ENCODE peak calls at places on chromosomes 4 and X, in six cellular contexts. U is right atrium auricular region; R is pancreas; I is A549; T is cardiac muscle cell; O is CD4-positive, alpha-beta T cell. E is an unnamed sample.

GRCh38 chr4:87026795-87027495 is 92.1 kb downstream of the AFF1 start:
- DNase-seq in U (no peak), O (no peak), T (no peak), I (no peak), R (no peak), E (no peak)

GRCh38 chr4:8004066-8004465 is 64.4 kb upstream of the AFAP1 start:
- DNase-seq in I (no peak), R (no peak), U (no peak), O (no peak), T (no peak), E (no peak)

GRCh38 chrX:109990582-109991276 is 12.2 kb upstream of the TMEM164 start:
- DNase-seq in I (no peak), T (no peak), O (no peak), R (no peak), U (no peak), E (no peak)

GRCh38 chr4:26936284-26937065 is 75.8 kb downstream of the STIM2 start:
- DNase-seq in O (no peak), I (peak; percentile 13), R (no peak), T (no peak), U (no peak), E (no peak)

GRCh38 chrX:135432881-135433521 is 11.3 kb downstream of the SMIM10L2A start:
- DNase-seq in R (no peak), O (no peak), U (no peak), I (no peak), T (no peak), E (no peak)

GRCh38 chr4:65917486-65917885 is 247.2 kb upstream of the EPHA5 start:
- DNase-seq in T (peak; percentile 58), U (no peak), I (no peak), O (no peak), R (no peak), E (no peak)

GRCh38 chrX:153867139-153867538 is 18.8 kb downstream of the L1CAM start:
- DNase-seq in R (no peak), T (no peak), O (no peak), I (no peak), U (no peak), E (no peak)

GRCh38 chrX:112931478-112931877 is 90.8 kb upstream of the AMOT start:
- DNase-seq in U (no peak), R (no peak), O (no peak), I (no peak), T (no peak), E (no peak)

GRCh38 chr4:73222466-73223257 is 35.9 kb downstream of the ANKRD17 start:
- DNase-seq in T (peak; percentile 96), U (no peak), I (peak; percentile 89), O (peak; percentile 23), R (peak; percentile 80), E (peak; percentile 72)

GRCh38 chr4:53019485-53020382 is 157.6 kb downstream of the RASL11B start:
- DNase-seq in T (peak; percentile 79), U (no peak), I (peak; percentile 63), R (no peak), O (no peak), E (no peak)

GRCh38 chrX:357693-358471 is 28.8 kb downstream of the PPP2R3B start:
- DNase-seq in U (no peak), T (peak; percentile 42), R (no peak), O (peak; percentile 41), I (peak; percentile 38), E (no peak)

GRCh38 chr4:177494791-177495190 is 52.6 kb upstream of the AGA start:
- DNase-seq in U (no peak), R (no peak), O (no peak), T (no peak), I (no peak), E (no peak)

GRCh38 chr4:28391877-28392276 is 1531.2 kb downstream of the STIM2 start:
- DNase-seq in R (no peak), T (no peak), O (no peak), U (no peak), I (no peak), E (no peak)

GRCh38 chr4:142846729-142847606 is 867 bp upstream of the INPP4B start:
- DNase-seq in T (peak; percentile 30), O (peak; percentile 70), I (peak; percentile 57), R (peak; percentile 52), U (no peak), E (peak; percentile 78)

GRCh38 chrX:87664381-87664780 is 146.8 kb downstream of the KLHL4 start:
- DNase-seq in R (no peak), T (peak; percentile 58), O (no peak), U (no peak), I (peak; percentile 35), E (no peak)

GRCh38 chrX:153507484-153508178 is 9.8 kb upstream of the ATP2B3 start:
- DNase-seq in U (peak; percentile 82), T (peak; percentile 78), R (peak; percentile 78), O (peak; percentile 81), I (peak; percentile 69), E (peak; percentile 80)

GRCh38 chr4:145719752-145720624 is 40.0 kb downstream of the C4orf51 start:
- DNase-seq in O (no peak), U (no peak), R (no peak), T (no peak), I (no peak), E (no peak)

GRCh38 chr4:71333960-71334951 is 4.6 kb upstream of the SLC4A4 start:
- DNase-seq in O (no peak), U (no peak), I (no peak), T (peak; percentile 9), R (peak; percentile 56), E (no peak)

GRCh38 chr4:113810906-113811305 is 49.4 kb upstream of the CAMK2D start:
- DNase-seq in R (no peak), U (no peak), O (no peak), T (peak; percentile 76), I (no peak), E (no peak)

GRCh38 chr4:150656882-150657281 is 74.9 kb downstream of the MAB21L2 start:
- DNase-seq in T (no peak), I (peak; percentile 12), O (no peak), R (no peak), U (no peak), E (no peak)

GRCh38 chrX:150844016-150844415 is 54.5 kb downstream of the CD99L2 start:
- DNase-seq in U (no peak), O (no peak), T (no peak), R (no peak), I (peak; percentile 29), E (no peak)

GRCh38 chrX:71053217-71053621 is 14.9 kb downstream of the SNX12 start:
- DNase-seq in U (no peak), O (no peak), I (no peak), T (peak; percentile 48), R (no peak), E (peak; percentile 19)

GRCh38 chr4:75800972-75801371 is 76.6 kb downstream of the USO1 start:
- DNase-seq in I (no peak), U (no peak), T (no peak), R (no peak), O (no peak), E (no peak)

GRCh38 chrX:110699109-110699508 is 96.5 kb downstream of the CHRDL1 start:
- DNase-seq in U (no peak), I (no peak), O (no peak), R (no peak), T (no peak), E (no peak)

GRCh38 chr4:7535619-7536018 is 100.9 kb upstream of the PSAPL1 start:
- DNase-seq in I (no peak), R (no peak), T (no peak), U (no peak), O (no peak), E (no peak)

GRCh38 chrX:67922950-67923349 is 379.1 kb downstream of the AR start:
- DNase-seq in U (no peak), T (no peak), O (no peak), R (no peak), I (no peak), E (no peak)

GRCh38 chrX:133922390-133922772 is 63.0 kb downstream of the GPC3 start:
- DNase-seq in U (no peak), R (no peak), O (no peak), T (no peak), I (no peak), E (no peak)

GRCh38 chrX:45070116-45071007 is 130.3 kb downstream of the DIPK2B start:
- DNase-seq in T (peak; percentile 69), I (peak; percentile 70), R (no peak), O (no peak), U (no peak), E (peak; percentile 41)
- H3K27ac ChIP-seq in T (peak overlapping the region; percentile 20), I (no peak overlapping the region), R (no peak overlapping the region), O (no peak overlapping the region), U (no peak overlapping the region), E (no peak overlapping the region)

GRCh38 chr4:159160242-159160641 is 57.4 kb downstream of the RAPGEF2 start:
- DNase-seq in U (no peak), R (no peak), T (no peak), I (no peak), O (no peak), E (no peak)
- H3K27ac ChIP-seq in U (no peak overlapping the region), R (no peak overlapping the region), T (no peak overlapping the region), I (no peak overlapping the region), O (no peak overlapping the region), E (no peak overlapping the region)

DNA sequence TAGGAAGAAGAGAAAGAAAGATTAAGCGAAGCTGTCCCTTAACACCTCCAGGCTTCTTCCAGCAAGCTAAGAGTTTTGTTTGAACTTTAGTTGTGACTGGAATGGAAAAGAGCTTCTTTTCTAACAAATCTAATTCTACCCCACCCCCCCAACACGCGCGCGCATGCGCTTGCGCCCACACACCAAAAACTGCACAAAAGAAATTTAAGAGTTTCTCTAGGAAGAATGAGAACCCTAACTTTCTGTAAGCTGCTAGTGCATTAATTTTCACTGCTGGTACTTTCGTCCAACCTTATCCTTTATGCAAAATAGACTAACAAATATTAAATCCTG is 9.0 kb upstream of the INTU start:
- DNase-seq in I (peak; percentile 6), O (no peak), T (peak; percentile 47), U (no peak), R (no peak), E (no peak)
- H3K27ac ChIP-seq in I (peak overlapping the region; percentile 78), O (no peak overlapping the region), T (no peak overlapping the region), U (no peak overlapping the region), R (no peak overlapping the region), E (no peak overlapping the region)

DNA sequence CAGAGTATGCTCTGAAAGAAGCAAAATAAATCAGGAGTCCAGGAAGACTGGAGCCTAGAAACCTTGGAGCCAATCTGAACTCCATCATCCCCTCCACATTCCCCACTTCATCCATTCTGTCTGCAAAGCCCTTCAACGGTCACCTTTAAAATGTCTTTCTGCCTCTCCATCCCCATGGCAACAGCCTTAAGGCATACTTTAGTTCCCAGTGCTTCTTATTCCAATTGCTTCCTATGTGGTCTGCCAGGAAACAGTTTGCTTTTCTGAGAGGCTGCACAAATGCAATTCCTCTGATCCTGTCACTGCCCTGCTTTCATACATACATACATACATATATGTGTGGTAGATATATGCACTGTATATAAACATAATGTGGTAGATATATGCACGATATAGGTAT is 802 bp upstream of the MAGEH1 start:
- DNase-seq in O (no peak), U (no peak), I (no peak), T (peak; percentile 0), R (no peak), E (no peak)
- H3K27ac ChIP-seq in O (no peak overlapping the region), U (peak overlapping the region; percentile 86), I (no peak overlapping the region), T (no peak overlapping the region), R (no peak overlapping the region), E (no peak overlapping the region)